ENCODE peak calls at places on chromosomes 7 and 10, in seven cellular contexts. N is sigmoid colon; U is neuronal stem cell; B is tibial artery; T is Peyer's patch; G is spleen; S is CD4-positive, CD25-positive, alpha-beta regulatory T cell. O is an unnamed sample. For H3K36me3 and H3K4me1, the result is how much of the 10 kb centered on the place peaks cover.

GRCh38 chr7:92698237-92698841 is 108.1 kb upstream of the FAM133B start:
- DNase-seq in N (no peak), U (peak), T (no peak), G (no peak), B (no peak), S (no peak), O (peak)

GRCh38 chr10:58952162-58952561 is 224.3 kb upstream of the PHYHIPL start:
- DNase-seq in G (no peak), N (peak), S (no peak), T (no peak), U (no peak), B (no peak), O (no peak)

GRCh38 chr10:11328264-11329054 is 283.0 kb downstream of the USP6NL start:
- DNase-seq in U (no peak), B (no peak), T (no peak), N (no peak), S (no peak), G (no peak), O (no peak)

GRCh38 chr10:110081914-110082313 is 74.1 kb downstream of the ADD3 start:
- DNase-seq in U (no peak), B (peak), T (no peak), S (no peak), G (no peak), N (no peak), O (no peak)

GRCh38 chr7:18064242-18064838 is 36.7 kb upstream of the PRPS1L1 start:
- DNase-seq in U (peak), T (peak), B (no peak), S (no peak), N (no peak), G (no peak), O (peak)

GRCh38 chr7:120273476-120273975 is 551 bp downstream of the KCND2 start:
- DNase-seq in U (peak), N (peak), B (no peak), T (no peak), G (no peak), S (no peak), O (peak)

GRCh38 chr7:128311-129080 is 63.9 kb upstream of the FAM20C start:
- DNase-seq in B (no peak), T (no peak), S (no peak), U (no peak), G (no peak), N (no peak), O (no peak)

GRCh38 chr7:30901856-30902255 is 9.8 kb upstream of the AQP1 start:
- DNase-seq in S (no peak), N (no peak), B (no peak), T (no peak), U (no peak), G (no peak), O (no peak)

GRCh38 chr10:44977287-44978212 is 1.1 kb downstream of the DEPP1 start:
- DNase-seq in G (peak), B (peak), U (no peak), N (peak), T (no peak), S (no peak), O (peak)

GRCh38 chr10:71819985-71820384 is 31.1 kb downstream of the PSAP start:
- DNase-seq in S (no peak), B (no peak), N (no peak), U (no peak), T (no peak), G (peak), O (no peak)

GRCh38 chr7:90605055-90605454 is 8.9 kb downstream of the CDK14 start:
- DNase-seq in B (no peak), S (no peak), U (no peak), T (no peak), G (no peak), N (no peak), O (no peak)

GRCh38 chr7:119086026-119086425 is 861.5 kb downstream of the ANKRD7 start:
- DNase-seq in T (no peak), S (no peak), B (no peak), G (no peak), U (no peak), N (no peak), O (no peak)

GRCh38 chr7:150430465-150431085 is 19.9 kb upstream of the GIMAP8 start:
- DNase-seq in U (no peak), B (no peak), S (no peak), N (no peak), G (no peak), T (no peak), O (peak)

GRCh38 chr10:42959833-42960232 is 117.0 kb upstream of the RET start:
- DNase-seq in N (peak), U (no peak), S (no peak), T (no peak), G (peak), B (no peak), O (no peak)

GRCh38 chr7:129804301-129805085 is 148.3 kb downstream of the UBE2H start:
- DNase-seq in U (no peak), B (no peak), N (no peak), G (peak), S (no peak), T (no peak), O (no peak)

GRCh38 chr7:100682991-100683658 is 9.6 kb downstream of the GNB2 start:
- DNase-seq in G (peak), U (no peak), B (no peak), N (no peak), T (no peak), S (no peak), O (no peak)

DNA sequence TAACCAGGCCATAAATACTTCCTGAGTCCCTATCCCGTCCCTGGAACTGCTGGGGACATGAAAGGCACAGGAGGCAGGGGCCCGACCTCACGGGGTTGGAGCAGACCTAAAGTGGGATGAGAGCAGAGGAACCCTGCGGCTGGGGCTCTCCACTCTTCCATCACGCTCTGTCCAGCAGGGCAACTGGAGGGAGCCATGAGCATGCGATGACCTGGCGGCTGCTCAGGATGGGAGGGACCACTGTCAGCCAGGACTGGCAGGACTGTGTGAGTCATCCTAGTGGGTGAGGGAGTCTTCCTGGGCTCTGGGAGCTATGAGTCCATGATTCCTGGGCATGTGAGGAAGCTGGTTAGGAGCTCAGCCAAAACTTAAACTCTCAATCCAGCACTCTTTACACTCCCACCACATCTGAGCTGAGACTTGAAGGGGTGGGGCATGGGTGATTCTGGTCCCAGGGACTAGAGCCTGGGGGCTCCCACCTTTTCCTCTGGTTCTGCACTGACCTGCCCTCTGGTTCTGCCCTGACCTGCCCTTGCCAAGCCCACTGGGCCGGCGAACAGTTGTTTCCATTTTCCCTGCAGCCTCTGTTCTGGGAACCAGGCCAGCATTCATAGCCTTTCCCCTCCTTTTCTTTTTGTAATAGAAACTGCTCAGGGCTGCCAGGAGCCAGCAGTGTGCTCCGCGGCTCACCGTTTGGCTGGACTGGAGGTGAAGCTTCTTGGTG is 47.1 kb downstream of the SYPL1 start:
- DNase-seq in G (peak), T (peak), S (no peak), U (no peak), N (peak), B (peak), O (peak)
- H3K27ac ChIP-seq in G (no peak), T (peak), S (no peak), U (no peak), N (peak), B (peak), O (peak)

GRCh38 chr10:15123749-15124184 is 26.6 kb downstream of the RPP38 start:
- DNase-seq in N (no peak), U (no peak), G (no peak), B (no peak), S (no peak), T (no peak), O (no peak)

GRCh38 chr10:15120523-15120922 is 23.4 kb downstream of the RPP38 start:
- DNase-seq in T (no peak), U (no peak), N (no peak), B (no peak), G (no peak), S (no peak), O (no peak)

GRCh38 chr10:15122477-15123030 is 25.4 kb downstream of the RPP38 start:
- DNase-seq in U (no peak), B (no peak), T (no peak), G (no peak), S (no peak), N (no peak), O (no peak)

GRCh38 chr10:15124190-15124589 is 27.0 kb downstream of the RPP38 start:
- DNase-seq in T (no peak), S (no peak), B (no peak), U (no peak), G (no peak), N (no peak), O (no peak)

DNA sequence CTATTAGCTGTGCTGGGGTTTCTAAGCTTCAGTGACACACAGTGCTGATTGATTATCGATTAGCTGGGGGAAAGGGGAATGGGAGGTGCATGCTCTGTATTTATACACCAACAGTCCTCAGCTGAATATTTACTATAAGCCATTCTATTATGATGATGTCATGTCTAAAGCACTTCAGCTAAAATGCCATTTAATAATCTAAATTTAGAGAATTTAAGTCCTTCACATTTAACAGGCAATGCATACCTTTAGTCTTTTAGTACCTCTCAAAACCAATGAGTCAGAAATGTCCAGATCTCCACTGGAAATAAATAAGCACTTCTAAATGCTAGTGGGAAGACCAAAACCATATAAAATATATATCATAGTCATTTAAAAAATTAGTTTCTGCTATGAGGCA is 24.6 kb downstream of the RPP38 start:
- DNase-seq in T (no peak), G (no peak), N (no peak), B (no peak), S (no peak), U (no peak), O (no peak)
- H3K36me3 ChIP-seq in T (under half), G (under half), N (under half), B (half or more), S (half or more), U (under half), O (under half)

GRCh38 chr10:3734111-3734510 is 50.9 kb downstream of the KLF6 start:
- DNase-seq in N (no peak), S (no peak), U (no peak), T (no peak), B (no peak), G (no peak), O (no peak)

GRCh38 chr10:3735175-3735574 is 49.8 kb downstream of the KLF6 start:
- DNase-seq in U (no peak), N (no peak), B (no peak), T (no peak), S (no peak), G (no peak), O (no peak)

GRCh38 chr10:3740157-3740871 is 44.7 kb downstream of the KLF6 start:
- DNase-seq in S (peak), T (no peak), B (no peak), G (no peak), N (no peak), U (no peak), O (no peak)

GRCh38 chr10:3738855-3739350 is 46.1 kb downstream of the KLF6 start:
- DNase-seq in B (no peak), T (no peak), U (no peak), G (no peak), S (no peak), N (no peak), O (no peak)

GRCh38 chr10:3737811-3738311 is 47.1 kb downstream of the KLF6 start:
- DNase-seq in B (no peak), T (no peak), G (no peak), U (no peak), S (no peak), N (no peak), O (no peak)
- H3K4me1 ChIP-seq in B (under half), T (under half), G (under half), U (under half), S (under half), N (under half), O (under half)

DNA sequence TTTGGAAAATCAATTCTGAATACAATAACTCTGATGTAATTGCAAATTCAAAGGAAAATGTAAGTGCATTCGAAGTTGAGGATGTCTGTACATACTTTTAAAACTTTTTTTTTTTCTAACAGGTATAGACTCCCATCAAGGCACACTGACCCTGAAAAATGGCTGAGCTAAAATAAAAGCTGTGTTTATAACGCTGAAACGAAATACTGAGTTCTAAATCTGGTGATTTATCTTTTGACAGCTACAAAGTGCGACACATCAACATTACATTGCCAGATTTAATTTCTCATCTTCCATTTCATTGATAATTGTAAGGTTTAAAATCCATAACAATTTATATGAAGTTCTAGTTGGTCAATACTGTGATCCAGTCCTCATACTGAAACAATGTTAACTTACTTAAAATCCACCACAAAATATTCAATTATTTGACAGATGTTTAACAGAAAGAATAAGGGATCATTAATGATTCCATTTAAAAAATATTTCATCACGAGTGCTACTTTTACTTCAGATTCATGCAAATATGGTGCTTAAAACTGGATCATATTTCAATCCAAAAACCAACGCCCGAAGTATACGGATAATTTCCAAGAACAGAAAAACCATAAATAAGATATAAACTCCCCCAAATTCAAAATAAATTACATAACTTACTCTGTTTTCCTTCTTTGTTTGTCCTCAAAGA is 1.4 kb downstream of the RAB11FIP2 start:
- DNase-seq in B (no peak), T (no peak), N (no peak), S (no peak), G (no peak), U (no peak), O (no peak)
- H3K27ac ChIP-seq in B (peak), T (no peak), N (peak), S (no peak), G (no peak), U (peak), O (no peak)

DNA sequence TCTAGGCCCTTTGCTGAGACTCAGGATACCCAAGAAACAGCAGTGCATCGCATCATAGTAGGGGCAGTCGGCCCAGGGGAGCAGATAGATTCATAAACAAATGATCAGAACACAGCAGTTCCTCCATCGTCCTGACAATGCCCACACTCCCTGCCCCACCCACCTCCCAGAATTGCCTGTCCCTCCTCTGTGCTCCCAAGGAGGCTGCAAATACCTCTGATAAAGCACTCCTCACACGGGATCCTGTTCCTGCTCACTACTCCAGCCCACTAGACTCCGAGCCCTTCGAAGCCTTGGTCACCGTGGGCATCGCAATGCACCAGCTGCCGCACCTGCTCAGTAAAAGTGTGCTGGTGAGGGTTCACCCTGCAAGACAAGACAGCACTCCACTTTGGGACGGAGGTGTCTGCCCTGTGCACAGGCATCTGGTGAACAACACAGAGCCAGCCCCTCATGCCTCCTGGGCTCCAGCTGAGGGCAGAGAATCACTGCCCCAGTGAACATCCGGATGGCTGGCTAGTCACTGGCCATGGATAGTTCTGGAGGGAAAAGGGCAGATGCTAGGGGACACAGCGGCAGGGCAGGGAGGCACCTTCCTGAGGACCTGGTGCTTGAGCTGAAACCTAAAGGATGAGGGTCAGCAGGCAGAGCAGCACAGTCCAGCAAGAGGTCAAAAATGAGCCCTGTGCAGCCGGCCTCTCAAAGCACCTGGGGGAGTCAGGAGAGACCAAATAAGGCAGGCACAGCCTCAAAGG is 60.7 kb downstream of the TNS3 start:
- DNase-seq in G (peak), N (no peak), B (no peak), T (no peak), U (no peak), S (no peak), O (no peak)
- H3K36me3 ChIP-seq in G (under half), N (under half), B (under half), T (under half), U (under half), S (under half), O (under half)

GRCh38 chr7:130888468-130888867 is 154.5 kb upstream of the KLF14 start:
- DNase-seq in T (no peak), U (no peak), G (no peak), N (no peak), S (no peak), B (no peak), O (no peak)
- H3K4me1 ChIP-seq in T (under half), U (under half), G (half or more), N (half or more), S (under half), B (under half), O (under half)

DNA sequence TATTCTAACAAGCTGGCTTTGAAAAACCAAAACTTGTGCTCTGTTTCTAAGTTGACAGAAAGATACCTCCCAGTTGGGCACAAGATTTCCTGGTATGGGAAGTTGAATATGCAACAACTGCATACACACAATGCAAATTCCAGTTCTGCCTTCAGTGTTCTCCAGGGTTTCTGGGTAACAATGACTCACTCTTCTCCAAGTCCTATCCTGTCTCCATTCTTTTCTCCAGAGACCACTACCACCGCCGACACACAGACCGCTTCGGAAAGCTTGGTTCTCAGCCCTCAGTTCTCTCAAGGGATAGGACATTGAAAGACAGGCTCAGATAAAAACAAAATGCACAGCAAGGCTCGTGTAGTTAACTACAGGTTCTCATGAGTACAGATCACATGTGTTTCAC is 12.2 kb downstream of the PDE1C start:
- DNase-seq in U (no peak), S (no peak), B (no peak), G (no peak), T (no peak), N (no peak), O (no peak)
- H3K27ac ChIP-seq in U (no peak), S (no peak), B (peak), G (no peak), T (no peak), N (no peak), O (no peak)

DNA sequence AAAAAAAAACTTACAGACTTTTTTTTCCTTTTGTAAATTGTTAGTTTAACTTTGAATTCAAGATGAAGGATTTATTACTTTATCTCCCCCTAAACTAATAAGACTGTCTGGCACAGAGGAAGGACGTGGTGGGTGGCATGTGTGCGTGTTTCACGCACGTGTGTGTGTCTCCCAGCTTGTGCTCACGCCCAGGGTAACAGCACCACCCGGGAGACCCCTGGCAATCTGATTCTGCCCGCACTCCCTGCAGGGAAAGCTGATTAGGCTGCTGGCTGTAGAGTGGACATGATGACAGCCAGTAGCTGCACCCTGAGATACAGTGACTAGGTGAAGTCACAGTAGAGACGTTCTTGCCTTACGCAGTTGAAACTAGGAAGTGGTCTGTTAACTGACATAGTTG is 25.3 kb downstream of the WIPI2 start:
- DNase-seq in B (no peak), G (peak), N (peak), S (no peak), T (peak), U (no peak), O (no peak)
- H3K36me3 ChIP-seq in B (half or more), G (half or more), N (under half), S (half or more), T (under half), U (under half), O (under half)

DNA sequence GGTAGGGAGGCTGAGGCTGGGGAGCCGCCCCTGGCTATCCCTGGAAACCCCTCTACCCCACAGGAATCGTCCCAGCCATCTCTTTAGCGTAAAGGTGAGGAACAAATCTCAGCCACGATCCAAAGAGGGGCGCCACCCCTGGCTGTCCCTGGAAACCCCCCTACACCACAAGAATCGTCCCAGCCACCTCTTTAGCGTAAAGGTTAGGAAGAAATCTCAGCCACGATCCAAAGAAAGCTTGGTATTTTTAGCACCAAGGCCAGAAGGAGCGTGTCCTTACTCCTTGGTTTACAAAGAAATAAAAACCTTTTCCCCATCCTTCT is 757 bp upstream of the TSPAN14 start:
- DNase-seq in B (no peak), G (peak), U (no peak), T (no peak), S (no peak), N (no peak), O (no peak)
- H3K4me1 ChIP-seq in B (under half), G (half or more), U (under half), T (under half), S (under half), N (under half), O (under half)